ENCODE peak calls at places on chromosome 18, in five cellular contexts. One of them, this sample, is unnamed.

GRCh38 chr18:41075212-41075611 is 879.8 kb upstream of the PIK3C3 start:
- DNase-seq in right atrium auricular region: no peak
- DNase-seq in BE2C: no peak
- DNase-seq in AG04450: peak; percentile 79
- DNase-seq in CD8-positive, alpha-beta T cell: no peak
- DNase-seq in this sample: peak; percentile 82

GRCh38 chr18:76588591-76589303 is 93.7 kb upstream of the ZNF516 start:
- DNase-seq in right atrium auricular region: no peak
- DNase-seq in BE2C: no peak
- DNase-seq in AG04450: no peak
- DNase-seq in CD8-positive, alpha-beta T cell: no peak
- DNase-seq in this sample: peak; percentile 16

GRCh38 chr18:25873833-25874232 is 216.6 kb downstream of the SS18 start:
- DNase-seq in right atrium auricular region: no peak
- DNase-seq in BE2C: no peak
- DNase-seq in AG04450: no peak
- DNase-seq in CD8-positive, alpha-beta T cell: no peak
- DNase-seq in this sample: peak; percentile 4

GRCh38 chr18:51523671-51524070 is 326.2 kb upstream of the MEX3C start:
- DNase-seq in right atrium auricular region: no peak
- DNase-seq in BE2C: no peak
- DNase-seq in AG04450: no peak
- DNase-seq in CD8-positive, alpha-beta T cell: no peak
- DNase-seq in this sample: peak; percentile 45

GRCh38 chr18:39990540-39990939 is 1964.5 kb upstream of the PIK3C3 start:
- DNase-seq in right atrium auricular region: no peak
- DNase-seq in BE2C: no peak
- DNase-seq in AG04450: no peak
- DNase-seq in CD8-positive, alpha-beta T cell: no peak
- DNase-seq in this sample: no peak

GRCh38 chr18:79766308-79766707 is 31.4 kb upstream of the KCNG2 start:
- DNase-seq in right atrium auricular region: no peak
- DNase-seq in BE2C: no peak
- DNase-seq in AG04450: no peak
- DNase-seq in CD8-positive, alpha-beta T cell: no peak
- DNase-seq in this sample: no peak

GRCh38 chr18:53909668-53910067 is 314.8 kb downstream of the MBD2 start:
- DNase-seq in right atrium auricular region: no peak
- DNase-seq in BE2C: peak; percentile 21
- DNase-seq in AG04450: no peak
- DNase-seq in CD8-positive, alpha-beta T cell: no peak
- DNase-seq in this sample: peak; percentile 68

GRCh38 chr18:63339920-63340484 is 20.4 kb upstream of the BCL2 start:
- DNase-seq in right atrium auricular region: no peak
- DNase-seq in BE2C: peak; percentile 60
- DNase-seq in AG04450: no peak
- DNase-seq in CD8-positive, alpha-beta T cell: peak; percentile 42
- DNase-seq in this sample: peak; percentile 36

GRCh38 chr18:9992300-9992987 is 78.6 kb downstream of the VAPA start:
- DNase-seq in right atrium auricular region: no peak
- DNase-seq in BE2C: no peak
- DNase-seq in AG04450: no peak
- DNase-seq in CD8-positive, alpha-beta T cell: no peak
- DNase-seq in this sample: no peak

GRCh38 chr18:55340998-55341397 is 247.0 kb downstream of the TCF4 start:
- DNase-seq in right atrium auricular region: no peak
- DNase-seq in BE2C: no peak
- DNase-seq in AG04450: no peak
- DNase-seq in CD8-positive, alpha-beta T cell: no peak
- DNase-seq in this sample: no peak

GRCh38 chr18:33951031-33951430 is 273.7 kb downstream of the NOL4 start:
- DNase-seq in right atrium auricular region: no peak
- DNase-seq in BE2C: no peak
- DNase-seq in AG04450: no peak
- DNase-seq in CD8-positive, alpha-beta T cell: no peak
- DNase-seq in this sample: no peak

GRCh38 chr18:26415041-26415440 is 133.3 kb downstream of the KCTD1 start:
- DNase-seq in right atrium auricular region: no peak
- DNase-seq in BE2C: no peak
- DNase-seq in AG04450: no peak
- DNase-seq in CD8-positive, alpha-beta T cell: no peak
- DNase-seq in this sample: no peak

GRCh38 chr18:11995445-11996189 is 14.3 kb downstream of the IMPA2 start:
- DNase-seq in right atrium auricular region: peak; percentile 90
- DNase-seq in BE2C: peak; percentile 66
- DNase-seq in AG04450: peak; percentile 48
- DNase-seq in CD8-positive, alpha-beta T cell: peak; percentile 63
- DNase-seq in this sample: peak; percentile 71

GRCh38 chr18:7953085-7953958 is 386.2 kb downstream of the PTPRM start:
- DNase-seq in right atrium auricular region: no peak
- DNase-seq in BE2C: no peak
- DNase-seq in AG04450: no peak
- DNase-seq in CD8-positive, alpha-beta T cell: no peak
- DNase-seq in this sample: no peak

GRCh38 chr18:8744038-8744437 is 38.7 kb downstream of the MTCL1 start:
- DNase-seq in right atrium auricular region: no peak
- DNase-seq in BE2C: no peak
- DNase-seq in AG04450: no peak
- DNase-seq in CD8-positive, alpha-beta T cell: no peak
- DNase-seq in this sample: no peak

GRCh38 chr18:79481041-79481790 is 85.5 kb downstream of the NFATC1 start:
- DNase-seq in right atrium auricular region: no peak
- DNase-seq in BE2C: no peak
- DNase-seq in AG04450: no peak
- DNase-seq in CD8-positive, alpha-beta T cell: no peak
- DNase-seq in this sample: no peak

GRCh38 chr18:21439453-21439852 is 161.1 kb downstream of the ESCO1 start:
- DNase-seq in right atrium auricular region: no peak
- DNase-seq in BE2C: no peak
- DNase-seq in AG04450: peak; percentile 1
- DNase-seq in CD8-positive, alpha-beta T cell: no peak
- DNase-seq in this sample: peak; percentile 96

GRCh38 chr18:27604583-27604982 is 419.5 kb upstream of the CHST9 start:
- DNase-seq in right atrium auricular region: no peak
- DNase-seq in BE2C: no peak
- DNase-seq in AG04450: no peak
- DNase-seq in CD8-positive, alpha-beta T cell: no peak
- DNase-seq in this sample: peak; percentile 75

GRCh38 chr18:33472554-33472953 is 32.0 kb upstream of the CCDC178 start:
- DNase-seq in right atrium auricular region: no peak
- DNase-seq in BE2C: no peak
- DNase-seq in AG04450: no peak
- DNase-seq in CD8-positive, alpha-beta T cell: no peak
- DNase-seq in this sample: no peak

GRCh38 chr18:10053861-10054260 is 140.0 kb downstream of the VAPA start:
- DNase-seq in right atrium auricular region: no peak
- DNase-seq in BE2C: no peak
- DNase-seq in AG04450: no peak
- DNase-seq in CD8-positive, alpha-beta T cell: no peak
- DNase-seq in this sample: no peak

GRCh38 chr18:23735021-23735464 is 45.8 kb downstream of the LAMA3 start:
- DNase-seq in right atrium auricular region: no peak
- DNase-seq in BE2C: no peak
- DNase-seq in AG04450: no peak
- DNase-seq in CD8-positive, alpha-beta T cell: no peak
- DNase-seq in this sample: peak; percentile 19

GRCh38 chr18:79515331-79515730 is 119.6 kb downstream of the NFATC1 start:
- DNase-seq in right atrium auricular region: peak; percentile 43
- DNase-seq in BE2C: no peak
- DNase-seq in AG04450: no peak
- DNase-seq in CD8-positive, alpha-beta T cell: no peak
- DNase-seq in this sample: no peak

GRCh38 chr18:37434161-37434860 is 131.3 kb downstream of the CELF4 start:
- DNase-seq in right atrium auricular region: no peak
- DNase-seq in BE2C: no peak
- DNase-seq in AG04450: no peak
- DNase-seq in CD8-positive, alpha-beta T cell: no peak
- DNase-seq in this sample: no peak

GRCh38 chr18:24009651-24010333 is 4.8 kb upstream of the TTC39C start:
- DNase-seq in right atrium auricular region: no peak
- DNase-seq in BE2C: no peak
- DNase-seq in AG04450: no peak
- DNase-seq in CD8-positive, alpha-beta T cell: peak; percentile 41
- DNase-seq in this sample: no peak

GRCh38 chr18:61333746-61334490 is 688 bp downstream of the CDH20 start:
- DNase-seq in right atrium auricular region: no peak
- DNase-seq in BE2C: no peak
- DNase-seq in AG04450: no peak
- DNase-seq in CD8-positive, alpha-beta T cell: no peak
- DNase-seq in this sample: no peak

DNA sequence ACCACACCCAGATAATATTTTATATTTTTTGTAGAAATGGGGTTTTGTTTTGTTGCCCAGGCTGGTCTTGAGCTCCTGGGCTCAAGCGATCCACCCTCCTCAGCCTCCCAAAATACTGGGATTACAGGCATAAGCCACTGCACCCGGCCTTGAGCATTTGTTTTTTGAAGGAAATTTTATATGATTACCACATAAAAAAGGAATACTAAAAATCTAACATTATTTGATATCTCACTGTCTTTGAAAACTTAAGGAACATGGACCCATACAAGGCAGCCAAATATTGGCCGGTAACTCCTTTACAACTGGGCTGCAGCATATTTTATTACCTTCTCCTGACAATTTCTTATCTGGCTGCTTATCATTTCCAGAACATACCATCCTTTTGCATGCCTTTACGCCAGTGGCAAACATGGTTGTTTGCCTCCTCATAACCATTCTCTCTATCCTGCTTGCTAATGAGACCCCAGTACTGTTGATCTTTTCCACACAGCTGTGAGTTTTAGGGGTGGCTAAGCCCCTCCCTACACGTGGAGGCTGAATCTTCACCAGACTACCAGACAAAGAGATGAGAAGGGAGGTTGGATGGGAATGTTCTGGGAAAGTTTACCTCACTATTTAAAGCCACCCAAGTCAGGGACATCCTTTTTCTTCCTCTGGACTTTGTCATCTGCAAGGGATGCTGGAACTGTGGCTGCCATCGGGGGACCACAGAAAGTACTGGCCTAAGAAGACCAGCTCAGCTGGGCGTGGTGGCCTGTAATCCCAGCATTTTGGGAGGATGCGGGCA is 157.5 kb downstream of the TGIF1 start:
- DNase-seq in right atrium auricular region: no peak
- DNase-seq in BE2C: no peak
- DNase-seq in AG04450: no peak
- DNase-seq in CD8-positive, alpha-beta T cell: no peak
- DNase-seq in this sample: no peak
- TF ChIP-seq CTCF in right atrium auricular region: no peak
- TF ChIP-seq CTCF in BE2C: no peak
- TF ChIP-seq CTCF in AG04450: no peak
- TF ChIP-seq CTCF in CD8-positive, alpha-beta T cell: no peak
- TF ChIP-seq CTCF in this sample: no peak

DNA sequence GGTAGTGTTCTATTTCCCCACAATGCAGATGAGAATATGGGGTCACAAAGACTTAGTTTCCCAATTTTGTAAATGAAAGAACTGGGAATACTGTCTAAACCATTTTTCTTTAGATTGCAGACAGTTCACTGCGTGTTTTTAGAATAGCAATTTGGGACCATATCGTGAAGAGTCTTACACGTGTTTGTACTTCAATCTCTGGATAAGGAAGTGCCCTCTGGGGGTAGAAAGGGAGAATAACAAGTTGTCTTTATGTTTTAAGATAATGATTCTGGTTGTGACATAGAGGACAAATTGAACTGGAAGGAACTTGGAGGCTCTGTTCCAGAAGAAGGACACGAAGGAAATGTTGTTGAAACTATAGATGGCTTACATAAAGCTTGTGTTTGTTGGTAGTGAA is 457.7 kb downstream of the CBLN2 start:
- DNase-seq in right atrium auricular region: no peak
- DNase-seq in BE2C: no peak
- DNase-seq in AG04450: no peak
- DNase-seq in CD8-positive, alpha-beta T cell: no peak
- DNase-seq in this sample: peak; percentile 51
- H3K4me3 ChIP-seq in right atrium auricular region: no peak overlapping the region
- H3K4me3 ChIP-seq in BE2C: no peak overlapping the region
- H3K4me3 ChIP-seq in AG04450: no peak overlapping the region
- H3K4me3 ChIP-seq in CD8-positive, alpha-beta T cell: no peak overlapping the region
- H3K4me3 ChIP-seq in this sample: no peak overlapping the region

GRCh38 chr18:13684546-13684945 is 41.8 kb downstream of the FAM210A start:
- DNase-seq in right atrium auricular region: no peak
- DNase-seq in BE2C: no peak
- DNase-seq in AG04450: no peak
- DNase-seq in CD8-positive, alpha-beta T cell: no peak
- DNase-seq in this sample: no peak

GRCh38 chr18:13681701-13682100 is 44.7 kb downstream of the FAM210A start:
- DNase-seq in right atrium auricular region: no peak
- DNase-seq in BE2C: no peak
- DNase-seq in AG04450: no peak
- DNase-seq in CD8-positive, alpha-beta T cell: no peak
- DNase-seq in this sample: no peak

GRCh38 chr18:13676499-13676898 is 49.9 kb downstream of the FAM210A start:
- DNase-seq in right atrium auricular region: no peak
- DNase-seq in BE2C: no peak
- DNase-seq in AG04450: no peak
- DNase-seq in CD8-positive, alpha-beta T cell: no peak
- DNase-seq in this sample: no peak

GRCh38 chr18:13680612-13681011 is 45.7 kb downstream of the FAM210A start:
- DNase-seq in right atrium auricular region: no peak
- DNase-seq in BE2C: peak; percentile 14
- DNase-seq in AG04450: no peak
- DNase-seq in CD8-positive, alpha-beta T cell: no peak
- DNase-seq in this sample: peak; percentile 24
- TF ChIP-seq CTCF in right atrium auricular region: peak; percentile 34
- TF ChIP-seq CTCF in BE2C: peak; percentile 61
- TF ChIP-seq CTCF in AG04450: peak; percentile 39
- TF ChIP-seq CTCF in CD8-positive, alpha-beta T cell: peak; percentile 21
- TF ChIP-seq CTCF in this sample: peak; percentile 37

GRCh38 chr18:67243799-67244587 is 272.5 kb downstream of the DSEL start:
- DNase-seq in right atrium auricular region: no peak
- DNase-seq in BE2C: no peak
- DNase-seq in AG04450: no peak
- DNase-seq in CD8-positive, alpha-beta T cell: no peak
- DNase-seq in this sample: peak; percentile 38
- H3K4me3 ChIP-seq in right atrium auricular region: no peak overlapping the region
- H3K4me3 ChIP-seq in BE2C: no peak overlapping the region
- H3K4me3 ChIP-seq in AG04450: peak overlapping the region; percentile 33
- H3K4me3 ChIP-seq in CD8-positive, alpha-beta T cell: peak overlapping the region; percentile 21
- H3K4me3 ChIP-seq in this sample: no peak overlapping the region

GRCh38 chr18:31101148-31102019 is 837 bp downstream of the DSC2 start:
- DNase-seq in right atrium auricular region: peak; percentile 73
- DNase-seq in BE2C: no peak
- DNase-seq in AG04450: no peak
- DNase-seq in CD8-positive, alpha-beta T cell: no peak
- DNase-seq in this sample: peak; percentile 42
- TF ChIP-seq CTCF in right atrium auricular region: no peak
- TF ChIP-seq CTCF in BE2C: no peak
- TF ChIP-seq CTCF in AG04450: no peak
- TF ChIP-seq CTCF in CD8-positive, alpha-beta T cell: no peak
- TF ChIP-seq CTCF in this sample: no peak

This sample was measured in epithelial cell of esophagus.